ENCODE peak calls at places on chromosomes 6 and 20, in six cellular contexts. M is aorta, S is caudate nucleus, O is stomach, L is ecto neural progenitor cell, E is natural killer cell. F is an unnamed sample.
A peak's percentile ranks its signal among the peaks of the same experiment; 100 is the strongest.

GRCh38 chr20:48070961-48071645 is 285.8 kb upstream of the SULF2 start:
- DNase-seq in O (no peak), M (no peak), L (no peak), S (no peak), E (no peak), F (no peak)

GRCh38 chr6:37005061-37005810 is at the start of gene FGD2:
- DNase-seq in S (no peak), L (no peak), E (no peak), M (peak; percentile 50), O (no peak), F (no peak)

GRCh38 chr6:94953867-94954631 is 623.3 kb upstream of the MANEA start:
- DNase-seq in S (no peak), E (no peak), M (no peak), O (no peak), L (no peak), F (no peak)

GRCh38 chr20:63980317-63980805 is 571 bp upstream of the PRPF6 start:
- DNase-seq in L (no peak), M (no peak), S (no peak), O (no peak), E (no peak), F (no peak)

GRCh38 chr6:14263881-14264424 is 146.4 kb downstream of the CD83 start:
- DNase-seq in S (no peak), L (peak; percentile 4), O (no peak), E (no peak), M (no peak), F (no peak)

GRCh38 chr20:4821590-4821989 is 99.9 kb downstream of the PRND start:
- DNase-seq in O (no peak), L (no peak), M (no peak), S (no peak), E (no peak), F (no peak)

GRCh38 chr6:1507251-1507650 is 102.5 kb upstream of the FOXC1 start:
- DNase-seq in O (no peak), S (no peak), E (no peak), M (no peak), L (no peak), F (no peak)

GRCh38 chr20:48892849-48893352 is 28.6 kb upstream of the ARFGEF2 start:
- DNase-seq in M (no peak), S (no peak), E (no peak), O (no peak), L (no peak), F (no peak)

GRCh38 chr20:14441201-14441600 is 103.8 kb upstream of the FLRT3 start:
- DNase-seq in O (no peak), M (no peak), L (no peak), S (no peak), E (no peak), F (no peak)

GRCh38 chr6:130776287-130776925 is 50.8 kb upstream of the SMLR1 start:
- DNase-seq in E (no peak), L (no peak), O (no peak), M (no peak), S (no peak), F (no peak)

GRCh38 chr20:10447028-10447427 is 11.9 kb downstream of the SLX4IP start:
- DNase-seq in S (no peak), M (no peak), L (no peak), O (peak; percentile 30), E (peak; percentile 35), F (peak; percentile 69)

GRCh38 chr20:1979116-1979778 is 14.6 kb downstream of the PDYN start:
- DNase-seq in L (no peak), O (no peak), M (no peak), S (no peak), E (no peak), F (no peak)

GRCh38 chr6:104940881-104941693 is 15.8 kb upstream of the LIN28B start:
- DNase-seq in O (no peak), E (no peak), M (no peak), L (peak; percentile 92), S (peak; percentile 70), F (peak; percentile 26)

GRCh38 chr6:167750956-167751358 is 75.8 kb upstream of the AFDN start:
- DNase-seq in E (no peak), M (no peak), L (no peak), O (peak; percentile 95), S (peak; percentile 13), F (no peak)

GRCh38 chr6:75620387-75621304 is 19.0 kb downstream of the SENP6 start:
- DNase-seq in M (no peak), E (no peak), O (no peak), L (no peak), S (no peak), F (no peak)

GRCh38 chr6:144336900-144337299 is 51.8 kb downstream of the UTRN start:
- DNase-seq in E (no peak), S (no peak), L (no peak), M (no peak), O (no peak), F (no peak)

GRCh38 chr6:107714104-107714503 is 110.0 kb downstream of the SCML4 start:
- DNase-seq in S (no peak), L (peak; percentile 24), O (no peak), E (no peak), M (no peak), F (no peak)

GRCh38 chr6:36973647-36974046 is 12.3 kb downstream of the MTCH1 start:
- DNase-seq in S (no peak), L (no peak), M (peak; percentile 33), E (no peak), O (no peak), F (no peak)

GRCh38 chr6:37459981-37460800 is 27.2 kb downstream of the CMTR1 start:
- DNase-seq in O (no peak), E (no peak), L (peak; percentile 60), S (no peak), M (no peak), F (no peak)

GRCh38 chr20:9884666-9885065 is 45.8 kb upstream of the PAK5 start:
- DNase-seq in E (no peak), L (no peak), S (no peak), M (no peak), O (no peak), F (no peak)

GRCh38 chr6:100592929-100593328 is 128.2 kb upstream of the SIM1 start:
- DNase-seq in O (no peak), L (no peak), E (no peak), M (no peak), S (no peak), F (no peak)

GRCh38 chr6:166515072-166515810 is 71.2 kb downstream of the RAMACL start:
- DNase-seq in S (no peak), M (no peak), E (no peak), L (no peak), O (no peak), F (peak; percentile 33)

GRCh38 chr6:102619585-102619984 is 1226.1 kb downstream of the GRIK2 start:
- DNase-seq in E (no peak), L (no peak), O (no peak), M (no peak), S (no peak), F (no peak)

GRCh38 chr20:35821807-35822242 is 50.0 kb downstream of the PHF20 start:
- DNase-seq in O (no peak), E (no peak), S (no peak), L (no peak), M (no peak), F (no peak)

GRCh38 chr6:49453221-49453620 is 9.8 kb downstream of the MMUT start:
- DNase-seq in S (no peak), O (no peak), L (no peak), M (no peak), E (no peak), F (no peak)

GRCh38 chr6:132683543-132683942 is 24.6 kb upstream of the TAAR1 start:
- DNase-seq in M (no peak), S (no peak), E (no peak), O (no peak), L (no peak), F (no peak)

GRCh38 chr6:22737331-22737730 is 168.0 kb downstream of the HDGFL1 start:
- DNase-seq in O (no peak), L (peak; percentile 71), M (peak; percentile 50), E (no peak), S (peak; percentile 0), F (no peak)

GRCh38 chr6:38012573-38012972 is 193.0 kb downstream of the ZFAND3 start:
- DNase-seq in M (no peak), O (no peak), E (peak; percentile 19), S (no peak), L (no peak), F (no peak)

GRCh38 chr6:48101277-48101676 is 9.7 kb downstream of the PTCHD4 start:
- DNase-seq in L (no peak), O (no peak), S (no peak), M (no peak), E (no peak), F (no peak)

GRCh38 chr20:33281550-33282146 is 1.4 kb upstream of the BPIFB1 start:
- DNase-seq in S (peak; percentile 13), E (no peak), O (no peak), M (no peak), L (no peak), F (no peak)

GRCh38 chr20:18225652-18226051 is 62.7 kb upstream of the ZNF133 start:
- DNase-seq in O (no peak), L (no peak), E (no peak), M (no peak), S (no peak), F (no peak)

GRCh38 chr6:156617376-156617775 is 159.8 kb upstream of the ARID1B start:
- DNase-seq in L (no peak), O (peak; percentile 43), S (no peak), M (peak; percentile 58), E (no peak), F (no peak)

GRCh38 chr6:147075326-147075840 is 128.8 kb upstream of the STXBP5 start:
- DNase-seq in E (no peak), O (no peak), L (no peak), S (no peak), M (no peak), F (no peak)

GRCh38 chr20:58361549-58361948 is 27.5 kb upstream of the VAPB start:
- DNase-seq in S (no peak), L (no peak), E (no peak), O (no peak), M (no peak), F (no peak)